ENCODE peak calls at places on chromosomes 5 and 9, in five cellular contexts. One of them, this sample, is unnamed.

GRCh38 chr5:142404046-142404477 is 79.2 kb upstream of the SPRY4 start:
- DNase-seq in spleen: no peak
- DNase-seq in stomach: no peak
- DNase-seq in vagina: no peak
- DNase-seq in suprapubic skin: peak
- DNase-seq in this sample: no peak

GRCh38 chr5:75622564-75622963 is 11.3 kb downstream of the ANKDD1B start:
- DNase-seq in stomach: peak
- DNase-seq in spleen: no peak
- DNase-seq in suprapubic skin: no peak
- DNase-seq in vagina: no peak
- DNase-seq in this sample: no peak

GRCh38 chr9:113887436-113887835 is 11.3 kb downstream of the ZNF618 start:
- DNase-seq in vagina: peak
- DNase-seq in spleen: no peak
- DNase-seq in suprapubic skin: no peak
- DNase-seq in stomach: no peak
- DNase-seq in this sample: peak

GRCh38 chr5:43034591-43034968 is 5.5 kb downstream of the ANXA2R start:
- DNase-seq in stomach: no peak
- DNase-seq in spleen: no peak
- DNase-seq in vagina: no peak
- DNase-seq in suprapubic skin: no peak
- DNase-seq in this sample: no peak

GRCh38 chr5:52844885-52845284 is 57.2 kb downstream of the ITGA1 start:
- DNase-seq in spleen: no peak
- DNase-seq in stomach: no peak
- DNase-seq in vagina: no peak
- DNase-seq in suprapubic skin: no peak
- DNase-seq in this sample: no peak

GRCh38 chr5:13944564-13945195 is at the start of gene DNAH5:
- DNase-seq in vagina: no peak
- DNase-seq in suprapubic skin: no peak
- DNase-seq in stomach: no peak
- DNase-seq in spleen: no peak
- DNase-seq in this sample: no peak

GRCh38 chr9:137383453-137384115 is 39.4 kb downstream of the EXD3 start:
- DNase-seq in suprapubic skin: peak
- DNase-seq in stomach: no peak
- DNase-seq in vagina: no peak
- DNase-seq in spleen: peak
- DNase-seq in this sample: no peak

GRCh38 chr9:132041825-132042224 is 37.8 kb downstream of the MED27 start:
- DNase-seq in stomach: no peak
- DNase-seq in suprapubic skin: no peak
- DNase-seq in vagina: no peak
- DNase-seq in spleen: no peak
- DNase-seq in this sample: no peak

GRCh38 chr5:67211926-67212325 is 15.3 kb upstream of the CD180 start:
- DNase-seq in spleen: no peak
- DNase-seq in stomach: no peak
- DNase-seq in vagina: no peak
- DNase-seq in suprapubic skin: no peak
- DNase-seq in this sample: no peak

DNA sequence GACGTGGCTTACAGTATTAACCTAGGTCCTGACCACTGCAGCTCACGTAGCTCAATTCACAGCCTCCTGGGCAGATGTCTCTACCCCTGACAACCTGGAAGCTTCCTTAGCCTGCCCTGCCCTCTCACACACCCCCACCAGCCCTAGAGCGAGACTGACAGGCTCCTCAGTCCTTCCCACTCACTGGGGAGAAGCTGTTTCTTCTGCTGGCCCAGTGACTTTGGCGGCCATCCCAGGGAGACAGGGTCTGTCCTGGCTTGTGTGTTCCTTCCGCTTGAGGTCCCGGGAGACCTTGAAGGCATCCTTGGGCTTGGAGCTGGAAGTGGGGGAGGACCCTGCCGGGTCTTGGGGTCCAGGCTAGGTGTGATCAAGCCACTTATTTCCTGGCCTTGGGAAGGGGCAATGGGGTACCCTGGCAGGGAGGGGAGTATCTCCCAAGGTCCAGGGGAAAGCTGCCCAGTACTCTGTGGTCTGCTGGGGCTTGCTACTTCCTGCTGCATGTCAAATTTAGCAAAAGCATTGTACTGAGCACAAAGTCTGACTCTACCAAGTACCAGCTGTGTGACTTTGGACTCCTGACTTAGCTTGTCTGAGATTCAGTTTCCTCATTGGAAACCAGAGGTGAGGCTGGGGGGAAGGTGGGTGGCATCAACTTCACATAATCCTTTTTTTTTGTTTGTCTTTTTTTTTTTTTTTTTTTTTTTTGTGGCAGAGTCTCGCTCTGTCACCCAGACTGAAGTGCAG is 1.9 kb downstream of the MIGA2 start:
- DNase-seq in spleen: no peak
- DNase-seq in suprapubic skin: no peak
- DNase-seq in vagina: no peak
- DNase-seq in stomach: no peak
- DNase-seq in this sample: no peak
- H3K27ac ChIP-seq in spleen: no peak
- H3K27ac ChIP-seq in suprapubic skin: no peak
- H3K27ac ChIP-seq in vagina: peak
- H3K27ac ChIP-seq in stomach: peak
- H3K27ac ChIP-seq in this sample: peak

GRCh38 chr5:154132718-154133307 is 57.7 kb upstream of the GALNT10 start:
- DNase-seq in spleen: no peak
- DNase-seq in suprapubic skin: no peak
- DNase-seq in stomach: no peak
- DNase-seq in vagina: no peak
- DNase-seq in this sample: peak

GRCh38 chr5:154129013-154129412 is 61.5 kb upstream of the GALNT10 start:
- DNase-seq in suprapubic skin: no peak
- DNase-seq in stomach: no peak
- DNase-seq in spleen: no peak
- DNase-seq in vagina: no peak
- DNase-seq in this sample: no peak

GRCh38 chr5:154131817-154132216 is 58.7 kb upstream of the GALNT10 start:
- DNase-seq in spleen: no peak
- DNase-seq in vagina: no peak
- DNase-seq in suprapubic skin: no peak
- DNase-seq in stomach: no peak
- DNase-seq in this sample: peak

GRCh38 chr5:154133591-154133990 is 56.9 kb upstream of the GALNT10 start:
- DNase-seq in stomach: no peak
- DNase-seq in vagina: no peak
- DNase-seq in spleen: no peak
- DNase-seq in suprapubic skin: no peak
- DNase-seq in this sample: no peak

GRCh38 chr5:154129868-154130267 is 60.7 kb upstream of the GALNT10 start:
- DNase-seq in stomach: no peak
- DNase-seq in suprapubic skin: no peak
- DNase-seq in vagina: no peak
- DNase-seq in spleen: no peak
- DNase-seq in this sample: peak
- TF ChIP-seq POLR2AphosphoS5 in stomach: no peak
- TF ChIP-seq POLR2AphosphoS5 in suprapubic skin: no peak
- TF ChIP-seq POLR2AphosphoS5 in vagina: no peak
- TF ChIP-seq POLR2AphosphoS5 in spleen: no peak
- TF ChIP-seq POLR2AphosphoS5 in this sample: no peak

DNA sequence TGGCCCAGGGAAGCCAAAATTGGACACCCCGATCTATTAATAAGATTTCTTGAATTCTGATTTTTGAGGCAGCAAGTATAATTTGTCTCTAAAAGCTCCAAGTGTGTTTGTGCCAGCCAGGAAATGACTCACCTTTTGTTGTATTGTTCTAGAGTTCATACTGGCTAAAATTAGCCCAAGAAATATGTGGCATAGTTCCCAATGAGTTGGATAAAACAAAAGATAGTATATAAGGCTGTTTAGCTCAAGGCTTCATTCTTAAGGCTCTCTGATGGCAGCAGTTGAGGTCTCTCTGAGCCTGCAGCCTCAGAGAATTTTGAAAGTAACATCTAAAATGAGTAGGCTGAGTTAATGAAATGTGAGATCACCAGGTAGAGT is 21.6 kb downstream of the HMGXB3 start:
- DNase-seq in vagina: no peak
- DNase-seq in spleen: no peak
- DNase-seq in suprapubic skin: no peak
- DNase-seq in stomach: no peak
- DNase-seq in this sample: no peak
- H3K27ac ChIP-seq in vagina: peak
- H3K27ac ChIP-seq in spleen: peak
- H3K27ac ChIP-seq in suprapubic skin: peak
- H3K27ac ChIP-seq in stomach: peak
- H3K27ac ChIP-seq in this sample: peak

GRCh38 chr9:92639124-92639523 is 30.8 kb downstream of the IPPK start:
- DNase-seq in vagina: peak
- DNase-seq in spleen: peak
- DNase-seq in stomach: peak
- DNase-seq in suprapubic skin: no peak
- DNase-seq in this sample: peak
- TF ChIP-seq POLR2AphosphoS5 in vagina: no peak
- TF ChIP-seq POLR2AphosphoS5 in spleen: no peak
- TF ChIP-seq POLR2AphosphoS5 in stomach: no peak
- TF ChIP-seq POLR2AphosphoS5 in suprapubic skin: no peak
- TF ChIP-seq POLR2AphosphoS5 in this sample: no peak

DNA sequence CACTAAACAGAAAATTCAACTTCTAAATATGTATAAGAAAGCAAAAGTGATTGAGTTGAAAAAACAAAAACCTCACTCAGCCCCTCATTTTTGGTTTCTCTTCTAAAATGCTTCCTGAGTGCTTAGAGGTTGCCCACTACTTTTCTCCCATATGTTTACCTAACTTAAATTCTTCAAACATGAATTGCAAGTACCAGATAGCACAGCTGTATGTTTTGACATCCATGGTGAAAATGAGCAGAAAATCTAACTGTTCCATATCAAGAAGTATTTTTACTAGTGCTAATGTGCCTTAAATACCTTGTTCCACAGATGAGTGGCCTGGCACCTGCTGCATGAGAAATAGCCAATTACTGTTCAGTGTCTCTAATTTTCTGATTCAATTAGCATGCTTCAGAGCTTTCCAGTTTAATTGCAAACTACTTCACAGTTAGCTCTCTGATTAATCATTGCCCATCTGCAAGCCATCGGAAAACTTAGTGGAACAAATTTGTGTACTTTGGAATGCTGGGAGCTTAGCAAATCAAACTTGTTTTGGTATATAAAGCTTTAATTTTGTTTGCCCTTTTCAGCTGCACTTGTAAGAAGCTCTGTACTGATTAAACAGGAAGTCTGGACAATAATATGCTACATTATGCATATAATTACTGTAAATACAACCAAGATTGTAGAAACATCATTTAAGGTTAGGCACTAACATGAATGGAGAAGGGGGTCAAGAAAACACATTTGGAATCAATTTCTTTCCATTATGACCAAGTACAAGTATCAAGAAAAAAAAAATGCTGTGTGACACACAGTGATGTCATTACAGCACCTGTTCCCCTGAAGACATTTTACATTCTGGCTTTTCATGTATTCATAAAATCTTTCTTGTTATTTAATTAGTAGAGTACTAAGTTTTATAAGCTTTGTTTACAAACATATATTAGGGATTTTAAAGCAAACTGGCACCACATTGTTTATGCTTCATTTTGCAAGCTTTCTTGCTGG is 65.6 kb downstream of the POU5F2 start:
- DNase-seq in suprapubic skin: no peak
- DNase-seq in vagina: no peak
- DNase-seq in spleen: no peak
- DNase-seq in stomach: no peak
- DNase-seq in this sample: no peak
- H3K27ac ChIP-seq in suprapubic skin: no peak
- H3K27ac ChIP-seq in vagina: no peak
- H3K27ac ChIP-seq in spleen: no peak
- H3K27ac ChIP-seq in stomach: no peak
- H3K27ac ChIP-seq in this sample: no peak

GRCh38 chr5:36382890-36383289 is 81.2 kb upstream of the RANBP3L start:
- DNase-seq in spleen: no peak
- DNase-seq in vagina: no peak
- DNase-seq in suprapubic skin: no peak
- DNase-seq in stomach: no peak
- DNase-seq in this sample: no peak
- TF ChIP-seq POLR2AphosphoS5 in spleen: no peak
- TF ChIP-seq POLR2AphosphoS5 in vagina: no peak
- TF ChIP-seq POLR2AphosphoS5 in suprapubic skin: no peak
- TF ChIP-seq POLR2AphosphoS5 in stomach: no peak
- TF ChIP-seq POLR2AphosphoS5 in this sample: no peak

GRCh38 chr5:79871721-79872120 is 119.3 kb downstream of the MTX3 start:
- DNase-seq in vagina: no peak
- DNase-seq in stomach: no peak
- DNase-seq in suprapubic skin: no peak
- DNase-seq in spleen: no peak
- DNase-seq in this sample: peak
- H3K27ac ChIP-seq in vagina: no peak
- H3K27ac ChIP-seq in stomach: no peak
- H3K27ac ChIP-seq in suprapubic skin: no peak
- H3K27ac ChIP-seq in spleen: no peak
- H3K27ac ChIP-seq in this sample: no peak

GRCh38 chr5:82147860-82148573 is 130.1 kb downstream of the RPS23 start:
- DNase-seq in spleen: no peak
- DNase-seq in suprapubic skin: no peak
- DNase-seq in stomach: no peak
- DNase-seq in vagina: no peak
- DNase-seq in this sample: no peak
- TF ChIP-seq POLR2AphosphoS5 in spleen: no peak
- TF ChIP-seq POLR2AphosphoS5 in suprapubic skin: no peak
- TF ChIP-seq POLR2AphosphoS5 in stomach: peak
- TF ChIP-seq POLR2AphosphoS5 in vagina: no peak
- TF ChIP-seq POLR2AphosphoS5 in this sample: no peak

This sample was measured in esophagus muscularis mucosa.